ENCODE peak calls at places on chromosome 11, in seven cellular contexts. One of them, this sample, is unnamed.
A peak's percentile ranks its signal among the peaks of the same experiment; 100 is the strongest.

GRCh38 chr11:100557830-100558611 is 129.1 kb upstream of the ARHGAP42 start:
- DNase-seq in OCI-LY7: no peak
- DNase-seq in MM.1S: no peak
- DNase-seq in HCT116: no peak
- DNase-seq in SK-N-SH: no peak
- DNase-seq in GM23248: peak; percentile 68
- DNase-seq in hepatocyte: no peak
- DNase-seq in this sample: no peak

GRCh38 chr11:83687787-83688186 is 401.6 kb upstream of the CCDC90B start:
- DNase-seq in OCI-LY7: no peak
- DNase-seq in MM.1S: no peak
- DNase-seq in HCT116: no peak
- DNase-seq in SK-N-SH: no peak
- DNase-seq in GM23248: no peak
- DNase-seq in hepatocyte: no peak
- DNase-seq in this sample: peak; percentile 60

GRCh38 chr11:79150966-79151365 is 289.9 kb downstream of the TENM4 start:
- DNase-seq in OCI-LY7: no peak
- DNase-seq in MM.1S: no peak
- DNase-seq in HCT116: no peak
- DNase-seq in SK-N-SH: no peak
- DNase-seq in GM23248: no peak
- DNase-seq in hepatocyte: no peak
- DNase-seq in this sample: no peak

GRCh38 chr11:75524576-75525432 is 937 bp downstream of the GDPD5 start:
- DNase-seq in OCI-LY7: peak; percentile 40
- DNase-seq in MM.1S: no peak
- DNase-seq in HCT116: no peak
- DNase-seq in SK-N-SH: peak; percentile 66
- DNase-seq in GM23248: peak; percentile 72
- DNase-seq in hepatocyte: no peak
- DNase-seq in this sample: peak; percentile 72

GRCh38 chr11:19766206-19766605 is 53.6 kb downstream of the NAV2 start:
- DNase-seq in OCI-LY7: no peak
- DNase-seq in MM.1S: no peak
- DNase-seq in HCT116: no peak
- DNase-seq in SK-N-SH: no peak
- DNase-seq in GM23248: peak; percentile 48
- DNase-seq in hepatocyte: peak; percentile 57
- DNase-seq in this sample: no peak

GRCh38 chr11:125357551-125357950 is 138.5 kb downstream of the FEZ1 start:
- DNase-seq in OCI-LY7: no peak
- DNase-seq in MM.1S: no peak
- DNase-seq in HCT116: no peak
- DNase-seq in SK-N-SH: no peak
- DNase-seq in GM23248: no peak
- DNase-seq in hepatocyte: no peak
- DNase-seq in this sample: peak; percentile 84

GRCh38 chr11:3159296-3160190 is 5.6 kb downstream of the OSBPL5 start:
- DNase-seq in OCI-LY7: no peak
- DNase-seq in MM.1S: no peak
- DNase-seq in HCT116: no peak
- DNase-seq in SK-N-SH: no peak
- DNase-seq in GM23248: peak; percentile 40
- DNase-seq in hepatocyte: peak; percentile 65
- DNase-seq in this sample: no peak

GRCh38 chr11:134052988-134053945 is 15.6 kb upstream of the JAM3 start:
- DNase-seq in OCI-LY7: no peak
- DNase-seq in MM.1S: no peak
- DNase-seq in HCT116: no peak
- DNase-seq in SK-N-SH: no peak
- DNase-seq in GM23248: peak; percentile 71
- DNase-seq in hepatocyte: no peak
- DNase-seq in this sample: no peak

GRCh38 chr11:67316882-67317364 is 13.6 kb downstream of the SSH3 start:
- DNase-seq in OCI-LY7: no peak
- DNase-seq in MM.1S: no peak
- DNase-seq in HCT116: peak; percentile 45
- DNase-seq in SK-N-SH: no peak
- DNase-seq in GM23248: peak; percentile 86
- DNase-seq in hepatocyte: no peak
- DNase-seq in this sample: no peak

GRCh38 chr11:19359425-19360000 is 118.8 kb upstream of the E2F8 start:
- DNase-seq in OCI-LY7: peak; percentile 25
- DNase-seq in MM.1S: no peak
- DNase-seq in HCT116: no peak
- DNase-seq in SK-N-SH: no peak
- DNase-seq in GM23248: peak; percentile 66
- DNase-seq in hepatocyte: no peak
- DNase-seq in this sample: no peak

GRCh38 chr11:75664366-75664765 is 4.5 kb downstream of the MAP6 start:
- DNase-seq in OCI-LY7: no peak
- DNase-seq in MM.1S: no peak
- DNase-seq in HCT116: no peak
- DNase-seq in SK-N-SH: no peak
- DNase-seq in GM23248: no peak
- DNase-seq in hepatocyte: no peak
- DNase-seq in this sample: no peak

GRCh38 chr11:43837879-43838278 is 42.8 kb upstream of the ALKBH3 start:
- DNase-seq in OCI-LY7: no peak
- DNase-seq in MM.1S: no peak
- DNase-seq in HCT116: no peak
- DNase-seq in SK-N-SH: no peak
- DNase-seq in GM23248: peak; percentile 5
- DNase-seq in hepatocyte: no peak
- DNase-seq in this sample: no peak

GRCh38 chr11:120775986-120776682 is 247.8 kb upstream of the TBCEL start:
- DNase-seq in OCI-LY7: no peak
- DNase-seq in MM.1S: no peak
- DNase-seq in HCT116: no peak
- DNase-seq in SK-N-SH: no peak
- DNase-seq in GM23248: no peak
- DNase-seq in hepatocyte: no peak
- DNase-seq in this sample: no peak

GRCh38 chr11:126357969-126358762 is 2.7 kb downstream of the ST3GAL4 start:
- DNase-seq in OCI-LY7: no peak
- DNase-seq in MM.1S: no peak
- DNase-seq in HCT116: no peak
- DNase-seq in SK-N-SH: no peak
- DNase-seq in GM23248: peak; percentile 45
- DNase-seq in hepatocyte: no peak
- DNase-seq in this sample: no peak

GRCh38 chr11:109612481-109612880 is 190.5 kb downstream of the C11orf87 start:
- DNase-seq in OCI-LY7: no peak
- DNase-seq in MM.1S: no peak
- DNase-seq in HCT116: no peak
- DNase-seq in SK-N-SH: no peak
- DNase-seq in GM23248: peak; percentile 19
- DNase-seq in hepatocyte: no peak
- DNase-seq in this sample: no peak

GRCh38 chr11:112962854-112963367 is 1.7 kb downstream of the NCAM1 start:
- DNase-seq in OCI-LY7: no peak
- DNase-seq in MM.1S: no peak
- DNase-seq in HCT116: no peak
- DNase-seq in SK-N-SH: peak; percentile 85
- DNase-seq in GM23248: peak; percentile 47
- DNase-seq in hepatocyte: peak; percentile 63
- DNase-seq in this sample: no peak

GRCh38 chr11:7437706-7438105 is 47.6 kb upstream of the OLFML1 start:
- DNase-seq in OCI-LY7: no peak
- DNase-seq in MM.1S: no peak
- DNase-seq in HCT116: no peak
- DNase-seq in SK-N-SH: no peak
- DNase-seq in GM23248: peak; percentile 80
- DNase-seq in hepatocyte: no peak
- DNase-seq in this sample: no peak

GRCh38 chr11:68372625-68373024 is 60.2 kb downstream of the LRP5 start:
- DNase-seq in OCI-LY7: no peak
- DNase-seq in MM.1S: no peak
- DNase-seq in HCT116: no peak
- DNase-seq in SK-N-SH: no peak
- DNase-seq in GM23248: no peak
- DNase-seq in hepatocyte: peak; percentile 30
- DNase-seq in this sample: no peak

GRCh38 chr11:25596701-25597100 is 735.2 kb upstream of the ANO3 start:
- DNase-seq in OCI-LY7: no peak
- DNase-seq in MM.1S: no peak
- DNase-seq in HCT116: no peak
- DNase-seq in SK-N-SH: no peak
- DNase-seq in GM23248: no peak
- DNase-seq in hepatocyte: no peak
- DNase-seq in this sample: no peak

GRCh38 chr11:131253885-131254204 is 116.6 kb upstream of the NTM start:
- DNase-seq in OCI-LY7: no peak
- DNase-seq in MM.1S: no peak
- DNase-seq in HCT116: no peak
- DNase-seq in SK-N-SH: peak; percentile 42
- DNase-seq in GM23248: peak; percentile 26
- DNase-seq in hepatocyte: peak; percentile 23
- DNase-seq in this sample: no peak

GRCh38 chr11:113554531-113554930 is 79.3 kb upstream of the DRD2 start:
- DNase-seq in OCI-LY7: peak; percentile 3
- DNase-seq in MM.1S: no peak
- DNase-seq in HCT116: no peak
- DNase-seq in SK-N-SH: no peak
- DNase-seq in GM23248: no peak
- DNase-seq in hepatocyte: no peak
- DNase-seq in this sample: peak; percentile 89

GRCh38 chr11:125956371-125956770 is 10.5 kb downstream of the VSIG10L2 start:
- DNase-seq in OCI-LY7: no peak
- DNase-seq in MM.1S: no peak
- DNase-seq in HCT116: no peak
- DNase-seq in SK-N-SH: no peak
- DNase-seq in GM23248: peak; percentile 68
- DNase-seq in hepatocyte: no peak
- DNase-seq in this sample: no peak

GRCh38 chr11:10742460-10743208 is 8.4 kb upstream of the CTR9 start:
- DNase-seq in OCI-LY7: no peak
- DNase-seq in MM.1S: no peak
- DNase-seq in HCT116: no peak
- DNase-seq in SK-N-SH: peak; percentile 57
- DNase-seq in GM23248: peak; percentile 87
- DNase-seq in hepatocyte: peak; percentile 31
- DNase-seq in this sample: no peak

DNA sequence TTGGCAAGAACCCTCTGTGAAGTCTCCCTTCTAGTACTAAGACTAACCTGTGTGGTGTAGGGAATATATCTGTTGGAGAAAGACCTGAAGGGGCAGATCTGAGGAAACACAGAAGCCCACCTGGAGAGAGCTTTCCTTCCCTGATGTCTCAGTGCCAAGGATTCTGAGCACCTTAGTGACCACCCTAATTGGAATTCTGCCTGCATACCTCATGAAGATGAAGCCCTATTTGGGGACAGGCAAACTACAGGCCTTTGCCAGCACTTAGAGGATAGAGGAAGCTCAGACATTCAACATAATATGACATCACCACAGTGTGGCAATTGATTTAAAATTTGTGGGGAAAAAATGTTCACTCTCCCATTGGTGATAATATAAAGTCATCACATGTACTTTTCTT is 766.2 kb upstream of the KIRREL3 start:
- DNase-seq in OCI-LY7: no peak
- DNase-seq in MM.1S: no peak
- DNase-seq in HCT116: no peak
- DNase-seq in SK-N-SH: no peak
- DNase-seq in GM23248: no peak
- DNase-seq in hepatocyte: no peak
- DNase-seq in this sample: no peak
- H3K9me3 ChIP-seq in OCI-LY7: no peaks in the 10 kb centered on the region
- H3K9me3 ChIP-seq in MM.1S: no peaks in the 10 kb centered on the region
- H3K9me3 ChIP-seq in HCT116: peaks cover 15% of the 10 kb centered on the region
- H3K9me3 ChIP-seq in SK-N-SH: no peaks in the 10 kb centered on the region
- H3K9me3 ChIP-seq in GM23248: no peaks in the 10 kb centered on the region
- H3K9me3 ChIP-seq in hepatocyte: no peaks in the 10 kb centered on the region
- H3K9me3 ChIP-seq in this sample: no peaks in the 10 kb centered on the region

GRCh38 chr11:132901638-132902610 is 630.4 kb downstream of the OPCML start:
- DNase-seq in OCI-LY7: no peak
- DNase-seq in MM.1S: no peak
- DNase-seq in HCT116: no peak
- DNase-seq in SK-N-SH: no peak
- DNase-seq in GM23248: peak; percentile 26
- DNase-seq in hepatocyte: no peak
- DNase-seq in this sample: no peak

GRCh38 chr11:132904091-132904490 is 628.2 kb downstream of the OPCML start:
- DNase-seq in OCI-LY7: no peak
- DNase-seq in MM.1S: no peak
- DNase-seq in HCT116: no peak
- DNase-seq in SK-N-SH: no peak
- DNase-seq in GM23248: no peak
- DNase-seq in hepatocyte: no peak
- DNase-seq in this sample: no peak

GRCh38 chr11:132895340-132895739 is 637.0 kb downstream of the OPCML start:
- DNase-seq in OCI-LY7: no peak
- DNase-seq in MM.1S: no peak
- DNase-seq in HCT116: no peak
- DNase-seq in SK-N-SH: no peak
- DNase-seq in GM23248: peak; percentile 18
- DNase-seq in hepatocyte: peak; percentile 24
- DNase-seq in this sample: no peak

GRCh38 chr11:132894598-132894997 is 637.7 kb downstream of the OPCML start:
- DNase-seq in OCI-LY7: no peak
- DNase-seq in MM.1S: no peak
- DNase-seq in HCT116: no peak
- DNase-seq in SK-N-SH: no peak
- DNase-seq in GM23248: no peak
- DNase-seq in hepatocyte: peak; percentile 56
- DNase-seq in this sample: no peak

GRCh38 chr11:132898676-132899075 is 633.6 kb downstream of the OPCML start:
- DNase-seq in OCI-LY7: no peak
- DNase-seq in MM.1S: no peak
- DNase-seq in HCT116: no peak
- DNase-seq in SK-N-SH: no peak
- DNase-seq in GM23248: no peak
- DNase-seq in hepatocyte: no peak
- DNase-seq in this sample: no peak
- H3K9me2 ChIP-seq in OCI-LY7: no peaks in the 10 kb centered on the region
- H3K9me2 ChIP-seq in MM.1S: no peaks in the 10 kb centered on the region
- H3K9me2 ChIP-seq in HCT116: no peaks in the 10 kb centered on the region
- H3K9me2 ChIP-seq in SK-N-SH: no peaks in the 10 kb centered on the region
- H3K9me2 ChIP-seq in GM23248: no peaks in the 10 kb centered on the region
- H3K9me2 ChIP-seq in hepatocyte: no peaks in the 10 kb centered on the region
- H3K9me2 ChIP-seq in this sample: no peaks in the 10 kb centered on the region

GRCh38 chr11:127625402-127625801 is 624.8 kb upstream of the KIRREL3 start:
- DNase-seq in OCI-LY7: no peak
- DNase-seq in MM.1S: no peak
- DNase-seq in HCT116: no peak
- DNase-seq in SK-N-SH: no peak
- DNase-seq in GM23248: no peak
- DNase-seq in hepatocyte: no peak
- DNase-seq in this sample: no peak
- H3K9me3 ChIP-seq in OCI-LY7: no peaks in the 10 kb centered on the region
- H3K9me3 ChIP-seq in MM.1S: no peaks in the 10 kb centered on the region
- H3K9me3 ChIP-seq in HCT116: peaks cover 11% of the 10 kb centered on the region
- H3K9me3 ChIP-seq in SK-N-SH: no peaks in the 10 kb centered on the region
- H3K9me3 ChIP-seq in GM23248: no peaks in the 10 kb centered on the region
- H3K9me3 ChIP-seq in hepatocyte: no peaks in the 10 kb centered on the region
- H3K9me3 ChIP-seq in this sample: no peaks in the 10 kb centered on the region

DNA sequence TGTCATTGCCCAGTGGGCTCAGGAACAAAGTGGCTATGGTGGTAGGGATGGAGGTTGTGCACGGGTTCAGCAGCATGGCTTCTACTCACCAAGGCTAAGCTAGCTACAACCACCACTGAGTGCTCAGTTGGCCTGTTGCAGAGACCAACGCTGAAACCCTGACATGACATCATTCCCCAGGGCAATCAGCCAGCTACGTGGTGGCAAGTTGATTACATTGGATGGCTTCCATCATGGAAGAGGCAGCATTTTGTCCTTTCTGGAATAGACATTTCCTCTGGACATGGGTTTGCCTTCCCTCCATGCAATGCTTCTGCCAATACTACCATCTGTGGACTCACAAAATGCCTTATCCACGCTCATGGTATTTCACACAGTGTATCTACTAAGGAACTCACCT is 634.3 kb downstream of the OPCML start:
- DNase-seq in OCI-LY7: no peak
- DNase-seq in MM.1S: no peak
- DNase-seq in HCT116: no peak
- DNase-seq in SK-N-SH: no peak
- DNase-seq in GM23248: no peak
- DNase-seq in hepatocyte: no peak
- DNase-seq in this sample: no peak
- H3K9me2 ChIP-seq in OCI-LY7: no peaks in the 10 kb centered on the region
- H3K9me2 ChIP-seq in MM.1S: no peaks in the 10 kb centered on the region
- H3K9me2 ChIP-seq in HCT116: no peaks in the 10 kb centered on the region
- H3K9me2 ChIP-seq in SK-N-SH: no peaks in the 10 kb centered on the region
- H3K9me2 ChIP-seq in GM23248: no peaks in the 10 kb centered on the region
- H3K9me2 ChIP-seq in hepatocyte: no peaks in the 10 kb centered on the region
- H3K9me2 ChIP-seq in this sample: no peaks in the 10 kb centered on the region

This sample was measured in Karpas-422.